ENCODE peak calls at places on chromosomes 2 and 18, in four cellular contexts. One of them, this sample, is unnamed.

GRCh38 chr2:42925742-42926437 is 133.5 kb upstream of the HAAO start:
- DNase-seq in H7: no peak
- DNase-seq in foreskin fibroblast: no peak
- DNase-seq in cardiac fibroblast: no peak
- DNase-seq in this sample: no peak

GRCh38 chr18:74899554-74899953 is 301.9 kb downstream of the ZNF407 start:
- DNase-seq in H7: no peak
- DNase-seq in foreskin fibroblast: no peak
- DNase-seq in cardiac fibroblast: peak
- DNase-seq in this sample: no peak

GRCh38 chr18:61926532-61926931 is 33.7 kb upstream of the RNF152 start:
- DNase-seq in cardiac fibroblast: no peak
- DNase-seq in foreskin fibroblast: no peak
- DNase-seq in H7: no peak
- DNase-seq in this sample: peak

GRCh38 chr18:13393338-13393737 is 174.8 kb downstream of the LDLRAD4 start:
- DNase-seq in H7: no peak
- DNase-seq in cardiac fibroblast: no peak
- DNase-seq in foreskin fibroblast: no peak
- DNase-seq in this sample: no peak

GRCh38 chr18:45755936-45756335 is 32.0 kb downstream of the SLC14A1 start:
- DNase-seq in H7: no peak
- DNase-seq in foreskin fibroblast: peak
- DNase-seq in cardiac fibroblast: peak
- DNase-seq in this sample: no peak

GRCh38 chr2:39743170-39743851 is 35.7 kb downstream of the THUMPD2 start:
- DNase-seq in cardiac fibroblast: peak
- DNase-seq in foreskin fibroblast: peak
- DNase-seq in H7: no peak
- DNase-seq in this sample: no peak

GRCh38 chr2:127859712-127860085 is 1.7 kb upstream of the POLR2D start:
- DNase-seq in foreskin fibroblast: no peak
- DNase-seq in cardiac fibroblast: no peak
- DNase-seq in H7: peak
- DNase-seq in this sample: no peak

GRCh38 chr18:46293699-46294300 is 189.6 kb downstream of the HAUS1 start:
- DNase-seq in H7: peak
- DNase-seq in foreskin fibroblast: no peak
- DNase-seq in cardiac fibroblast: no peak
- DNase-seq in this sample: no peak

GRCh38 chr2:184597996-184598312 is 375 bp upstream of the ZNF804A start:
- DNase-seq in H7: no peak
- DNase-seq in cardiac fibroblast: no peak
- DNase-seq in foreskin fibroblast: no peak
- DNase-seq in this sample: no peak

GRCh38 chr2:103525757-103526156 is 763.9 kb downstream of the TMEM182 start:
- DNase-seq in foreskin fibroblast: no peak
- DNase-seq in cardiac fibroblast: no peak
- DNase-seq in H7: no peak
- DNase-seq in this sample: no peak

GRCh38 chr2:101823347-101823791 is 125.9 kb downstream of the MAP4K4 start:
- DNase-seq in H7: peak
- DNase-seq in cardiac fibroblast: peak
- DNase-seq in foreskin fibroblast: peak
- DNase-seq in this sample: peak

GRCh38 chr2:94873362-94874276 is 2.4 kb downstream of the TEKT4 start:
- DNase-seq in cardiac fibroblast: no peak
- DNase-seq in foreskin fibroblast: no peak
- DNase-seq in H7: no peak
- DNase-seq in this sample: no peak

GRCh38 chr2:73989972-73990371 is 5.3 kb downstream of the TET3 start:
- DNase-seq in foreskin fibroblast: no peak
- DNase-seq in cardiac fibroblast: no peak
- DNase-seq in H7: no peak
- DNase-seq in this sample: no peak

GRCh38 chr2:61775956-61776570 is 77.8 kb downstream of the FAM161A start:
- DNase-seq in foreskin fibroblast: no peak
- DNase-seq in cardiac fibroblast: no peak
- DNase-seq in H7: no peak
- DNase-seq in this sample: no peak

GRCh38 chr2:240436626-240437180 is 1.2 kb downstream of the GPC1 start:
- DNase-seq in cardiac fibroblast: peak
- DNase-seq in foreskin fibroblast: peak
- DNase-seq in H7: peak
- DNase-seq in this sample: no peak

GRCh38 chr2:11657646-11658045 is 12.3 kb downstream of the NTSR2 start:
- DNase-seq in foreskin fibroblast: no peak
- DNase-seq in H7: no peak
- DNase-seq in cardiac fibroblast: no peak
- DNase-seq in this sample: no peak

GRCh38 chr18:10230072-10230471 is 224.4 kb upstream of the APCDD1 start:
- DNase-seq in cardiac fibroblast: peak
- DNase-seq in foreskin fibroblast: peak
- DNase-seq in H7: no peak
- DNase-seq in this sample: no peak

GRCh38 chr2:233674995-233675394 is 3.3 kb downstream of the UGT1A9 start:
- DNase-seq in H7: no peak
- DNase-seq in cardiac fibroblast: no peak
- DNase-seq in foreskin fibroblast: no peak
- DNase-seq in this sample: no peak

GRCh38 chr2:240820014-240820606 is at the start of gene KIF1A:
- DNase-seq in cardiac fibroblast: no peak
- DNase-seq in foreskin fibroblast: no peak
- DNase-seq in H7: peak
- DNase-seq in this sample: no peak

GRCh38 chr2:228735697-228736096 is 535.4 kb downstream of the PID1 start:
- DNase-seq in cardiac fibroblast: no peak
- DNase-seq in H7: no peak
- DNase-seq in foreskin fibroblast: no peak
- DNase-seq in this sample: no peak

DNA sequence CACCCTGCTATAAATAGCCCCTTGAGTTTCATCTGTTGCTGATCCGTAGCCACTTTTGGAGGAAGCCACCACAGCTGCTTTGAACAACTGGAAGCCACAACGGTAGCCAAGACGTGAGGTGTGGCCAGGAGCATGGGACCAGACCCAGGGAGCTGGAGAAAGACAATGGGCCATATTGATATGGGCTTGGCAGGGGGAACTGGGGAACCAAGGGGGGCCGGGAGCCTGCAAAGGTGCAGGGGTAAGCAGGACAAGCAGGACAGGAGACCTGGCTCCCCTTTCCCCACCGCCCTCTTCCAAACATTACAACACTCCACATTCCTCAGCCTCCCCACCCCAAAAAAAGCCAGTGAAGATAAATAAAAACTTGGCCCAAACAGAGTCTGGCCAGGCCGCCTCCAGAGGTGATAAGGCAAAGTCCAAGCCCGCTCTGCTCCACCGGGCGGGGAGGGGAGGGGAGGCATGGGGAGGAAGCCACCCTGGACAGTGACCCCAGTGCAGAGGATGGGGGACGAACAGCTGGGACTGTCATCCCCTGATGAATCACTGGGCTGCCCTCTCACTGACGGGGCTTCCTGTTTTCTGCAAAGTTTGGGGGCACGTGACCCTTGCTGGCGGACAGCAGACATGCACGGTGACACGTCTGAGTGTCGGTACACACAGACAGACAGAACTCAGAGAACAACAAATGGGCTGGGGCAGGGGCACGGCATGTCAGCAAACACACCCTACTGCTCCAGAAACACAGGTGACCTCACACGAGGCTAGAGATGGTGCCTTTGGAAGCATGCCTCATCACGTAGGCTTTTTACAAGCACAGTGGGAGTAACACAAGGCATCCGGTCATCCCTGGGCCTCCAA is 100.3 kb downstream of the TNS1 start:
- DNase-seq in H7: no peak
- DNase-seq in cardiac fibroblast: peak
- DNase-seq in foreskin fibroblast: peak
- DNase-seq in this sample: no peak
- H3K4me3 ChIP-seq in H7: no peak
- H3K4me3 ChIP-seq in cardiac fibroblast: no peak
- H3K4me3 ChIP-seq in foreskin fibroblast: no peak
- H3K4me3 ChIP-seq in this sample: no peak

DNA sequence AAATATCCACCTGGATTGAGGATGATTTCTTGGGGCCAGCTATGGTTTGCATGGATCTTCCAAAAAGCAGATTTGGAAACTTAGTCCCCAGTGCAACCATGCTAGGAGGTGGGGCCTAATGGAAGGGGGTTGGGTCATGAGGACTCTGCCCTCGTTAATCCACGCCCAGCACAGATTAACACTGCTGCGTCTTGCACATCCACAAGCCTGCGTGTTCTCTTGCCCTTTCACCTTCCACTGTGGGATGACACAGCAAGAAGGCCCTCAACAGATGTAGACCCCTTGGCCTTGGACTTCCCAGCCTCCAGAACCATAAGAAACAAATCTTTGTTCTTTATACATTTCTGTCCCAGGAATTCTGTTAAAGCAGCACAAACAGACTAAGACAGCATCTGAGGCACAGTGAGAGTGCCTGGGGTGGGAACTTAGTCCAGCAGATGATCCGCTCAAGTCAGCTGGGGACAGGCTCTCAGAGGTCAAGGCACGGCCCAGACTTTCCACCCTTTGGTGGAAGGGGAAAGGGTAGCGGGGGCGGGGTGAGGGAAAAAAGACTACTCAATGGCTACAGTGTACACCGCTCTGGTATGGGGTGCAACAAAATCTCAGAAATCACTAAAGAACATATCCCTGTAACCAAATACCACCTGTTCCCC is 2.4 kb downstream of the RAB17 start:
- DNase-seq in cardiac fibroblast: no peak
- DNase-seq in foreskin fibroblast: no peak
- DNase-seq in H7: peak
- DNase-seq in this sample: no peak
- H3K4me3 ChIP-seq in cardiac fibroblast: no peak
- H3K4me3 ChIP-seq in foreskin fibroblast: no peak
- H3K4me3 ChIP-seq in H7: peak
- H3K4me3 ChIP-seq in this sample: no peak

DNA sequence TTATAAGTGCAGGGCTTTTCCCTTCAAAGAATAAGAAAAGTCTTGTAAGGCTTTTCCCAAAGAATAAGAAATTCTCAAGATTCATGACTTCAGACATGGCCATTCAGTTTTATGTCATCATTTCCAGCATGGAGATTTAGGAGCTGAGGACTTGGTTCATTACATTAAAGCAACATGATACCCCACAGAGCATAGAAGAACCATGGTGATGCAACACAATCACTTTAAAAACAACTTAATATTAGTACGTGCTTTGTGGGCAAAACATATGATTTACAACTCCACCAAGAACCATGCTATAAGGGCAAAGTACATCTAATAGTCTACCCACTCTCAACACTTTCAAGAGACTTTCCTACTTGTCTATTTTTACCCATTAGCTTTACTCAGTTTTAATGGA is 214.4 kb downstream of the SRBD1 start:
- DNase-seq in foreskin fibroblast: no peak
- DNase-seq in cardiac fibroblast: no peak
- DNase-seq in H7: no peak
- DNase-seq in this sample: no peak
- H3K4me3 ChIP-seq in foreskin fibroblast: no peak
- H3K4me3 ChIP-seq in cardiac fibroblast: no peak
- H3K4me3 ChIP-seq in H7: no peak
- H3K4me3 ChIP-seq in this sample: no peak

GRCh38 chr2:134642938-134643337 is 75.9 kb downstream of the TMEM163 start:
- DNase-seq in H7: no peak
- DNase-seq in foreskin fibroblast: no peak
- DNase-seq in cardiac fibroblast: no peak
- DNase-seq in this sample: no peak
- H3K4me3 ChIP-seq in H7: no peak
- H3K4me3 ChIP-seq in foreskin fibroblast: no peak
- H3K4me3 ChIP-seq in cardiac fibroblast: no peak
- H3K4me3 ChIP-seq in this sample: no peak

GRCh38 chr18:3192752-3193151 is 27.0 kb downstream of the MYOM1 start:
- DNase-seq in foreskin fibroblast: no peak
- DNase-seq in cardiac fibroblast: no peak
- DNase-seq in H7: no peak
- DNase-seq in this sample: no peak

GRCh38 chr18:3192286-3192685 is 27.5 kb downstream of the MYOM1 start:
- DNase-seq in foreskin fibroblast: no peak
- DNase-seq in H7: no peak
- DNase-seq in cardiac fibroblast: no peak
- DNase-seq in this sample: no peak

GRCh38 chr18:3199942-3200645 is 19.7 kb downstream of the MYOM1 start:
- DNase-seq in H7: no peak
- DNase-seq in foreskin fibroblast: no peak
- DNase-seq in cardiac fibroblast: no peak
- DNase-seq in this sample: no peak

GRCh38 chr18:3193354-3193753 is 26.4 kb downstream of the MYOM1 start:
- DNase-seq in cardiac fibroblast: no peak
- DNase-seq in H7: no peak
- DNase-seq in foreskin fibroblast: no peak
- DNase-seq in this sample: no peak

DNA sequence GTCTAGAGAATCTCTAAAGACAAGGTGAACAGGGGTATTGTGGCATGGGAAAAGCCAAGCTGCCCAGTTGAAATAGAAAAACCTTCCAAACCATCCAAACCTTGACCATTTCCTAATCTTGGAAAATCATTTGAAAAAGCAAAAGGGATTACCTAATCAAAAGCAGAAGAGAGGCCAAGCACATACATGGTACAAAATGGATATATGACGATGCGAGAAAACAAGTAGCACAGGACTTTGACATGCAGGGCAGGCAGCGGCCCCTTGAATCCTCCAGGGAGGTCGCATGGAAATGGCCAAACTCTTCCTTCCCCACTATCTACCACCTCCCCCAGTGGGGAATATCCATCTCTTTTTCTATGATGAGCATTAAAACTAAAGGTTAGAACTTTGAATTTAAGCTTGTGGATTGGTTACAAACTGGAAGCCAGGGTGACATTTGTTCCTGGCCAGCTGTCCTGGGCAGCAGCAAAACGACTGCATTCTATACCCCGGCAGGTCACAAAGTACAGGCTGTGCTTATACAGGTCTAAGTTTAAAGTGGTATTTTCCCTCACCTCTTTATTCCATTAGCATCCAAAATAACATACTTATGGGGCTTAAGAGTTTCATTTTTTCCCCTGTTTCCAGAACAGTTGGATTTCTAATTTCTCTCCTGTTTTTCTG is 24.7 kb downstream of the MYOM1 start:
- DNase-seq in cardiac fibroblast: no peak
- DNase-seq in foreskin fibroblast: no peak
- DNase-seq in H7: no peak
- DNase-seq in this sample: no peak
- H3K4me3 ChIP-seq in cardiac fibroblast: no peak
- H3K4me3 ChIP-seq in foreskin fibroblast: no peak
- H3K4me3 ChIP-seq in H7: no peak
- H3K4me3 ChIP-seq in this sample: no peak

This sample was measured in Jurkat, Clone E6-1.